ENCODE peak calls at places on chromosome 1, in ten cellular contexts. Q, K, D, W, M, J, L, O, P and F are unnamed samples.

GRCh38 chr1:92599184-92599583 is 112.5 kb upstream of the GFI1 start:
- DNase-seq in Q (no peak), K (no peak), D (peak), W (no peak), M (no peak), J (peak), L (peak), O (no peak), P (no peak), F (peak)

GRCh38 chr1:156709743-156710489 is 4.5 kb upstream of the CRABP2 start:
- DNase-seq in Q (peak), K (no peak), D (peak), W (no peak), M (no peak), J (no peak), L (peak), O (no peak), P (no peak), F (peak)

GRCh38 chr1:224114787-224115175 is 870 bp downstream of the FBXO28 start:
- DNase-seq in Q (no peak), K (peak), D (peak), W (no peak), M (no peak), J (no peak), L (no peak), O (no peak), P (no peak), F (no peak)

GRCh38 chr1:214582289-214582891 is 20.6 kb upstream of the CENPF start:
- DNase-seq in Q (no peak), K (no peak), D (no peak), W (no peak), M (no peak), J (no peak), L (no peak), O (no peak), P (no peak), F (no peak)

GRCh38 chr1:232776526-232776925 is 28.7 kb upstream of the MAP10 start:
- DNase-seq in Q (no peak), K (no peak), D (no peak), W (no peak), M (no peak), J (no peak), L (no peak), O (no peak), P (no peak), F (no peak)

GRCh38 chr1:44842763-44843655 is at the start of gene PTCH2:
- DNase-seq in Q (peak), K (peak), D (peak), W (no peak), M (peak), J (no peak), L (peak), O (no peak), P (peak), F (peak)

GRCh38 chr1:65174585-65174984 is 26.6 kb downstream of the AK4 start:
- DNase-seq in Q (no peak), K (no peak), D (peak), W (no peak), M (peak), J (peak), L (no peak), O (peak), P (no peak), F (no peak)

GRCh38 chr1:197093226-197093887 is 26.3 kb upstream of the F13B start:
- DNase-seq in Q (no peak), K (no peak), D (no peak), W (no peak), M (no peak), J (no peak), L (no peak), O (no peak), P (no peak), F (no peak)

GRCh38 chr1:108541856-108542255 is 18.0 kb upstream of the EEIG2 start:
- DNase-seq in Q (no peak), K (no peak), D (no peak), W (no peak), M (no peak), J (no peak), L (no peak), O (no peak), P (no peak), F (no peak)

GRCh38 chr1:18107671-18108312 is at the start of gene IGSF21:
- DNase-seq in Q (no peak), K (no peak), D (no peak), W (no peak), M (no peak), J (no peak), L (no peak), O (no peak), P (no peak), F (no peak)

GRCh38 chr1:215156232-215156631 is 73.7 kb downstream of the KCNK2 start:
- DNase-seq in Q (no peak), K (no peak), D (peak), W (no peak), M (no peak), J (peak), L (no peak), O (peak), P (no peak), F (no peak)

GRCh38 chr1:111802110-111802509 is 46.4 kb downstream of the DDX20 start:
- DNase-seq in Q (no peak), K (no peak), D (no peak), W (no peak), M (no peak), J (no peak), L (no peak), O (no peak), P (no peak), F (no peak)

GRCh38 chr1:42418516-42418915 is 37.3 kb downstream of the ZMYND12 start:
- DNase-seq in Q (no peak), K (no peak), D (no peak), W (no peak), M (no peak), J (no peak), L (no peak), O (no peak), P (no peak), F (no peak)

GRCh38 chr1:205492201-205492667 is 12.2 kb upstream of the CDK18 start:
- DNase-seq in Q (peak), K (no peak), D (no peak), W (no peak), M (no peak), J (no peak), L (no peak), O (no peak), P (no peak), F (peak)

GRCh38 chr1:222466150-222466865 is 81.6 kb downstream of the HHIPL2 start:
- DNase-seq in Q (no peak), K (no peak), D (no peak), W (no peak), M (no peak), J (no peak), L (no peak), O (no peak), P (no peak), F (no peak)

GRCh38 chr1:24379733-24380315 is 33.8 kb downstream of the STPG1 start:
- DNase-seq in Q (no peak), K (no peak), D (peak), W (no peak), M (no peak), J (no peak), L (no peak), O (no peak), P (no peak), F (no peak)

GRCh38 chr1:11473635-11474034 is 5.3 kb upstream of the DISP3 start:
- DNase-seq in Q (no peak), K (no peak), D (peak), W (no peak), M (no peak), J (no peak), L (no peak), O (no peak), P (peak), F (no peak)

GRCh38 chr1:51636765-51637522 is 20.1 kb downstream of the OSBPL9 start:
- DNase-seq in Q (no peak), K (no peak), D (peak), W (no peak), M (peak), J (no peak), L (peak), O (peak), P (no peak), F (no peak)

GRCh38 chr1:165367375-165367993 is 11.0 kb upstream of the LMX1A start:
- DNase-seq in Q (peak), K (peak), D (peak), W (peak), M (no peak), J (peak), L (peak), O (peak), P (peak), F (peak)

GRCh38 chr1:234755449-234755863 is 145.5 kb upstream of the IRF2BP2 start:
- DNase-seq in Q (peak), K (no peak), D (peak), W (no peak), M (peak), J (no peak), L (no peak), O (peak), P (no peak), F (no peak)

GRCh38 chr1:202505356-202505755 is 156.9 kb downstream of the PPP1R12B start:
- DNase-seq in Q (no peak), K (no peak), D (peak), W (no peak), M (peak), J (peak), L (no peak), O (peak), P (no peak), F (no peak)

GRCh38 chr1:153178922-153179321 is 24.3 kb upstream of the LELP1 start:
- DNase-seq in Q (no peak), K (no peak), D (no peak), W (no peak), M (no peak), J (no peak), L (no peak), O (no peak), P (no peak), F (no peak)

GRCh38 chr1:154998818-154999650 is 3.6 kb upstream of the ZBTB7B start:
- DNase-seq in Q (no peak), K (peak), D (peak), W (peak), M (no peak), J (peak), L (peak), O (no peak), P (peak), F (no peak)

GRCh38 chr1:88983791-88984552 is 8.5 kb downstream of the KYAT3 start:
- DNase-seq in Q (no peak), K (no peak), D (peak), W (no peak), M (no peak), J (peak), L (peak), O (peak), P (peak), F (peak)

GRCh38 chr1:193697105-193697762 is 510.8 kb upstream of the B3GALT2 start:
- DNase-seq in Q (no peak), K (no peak), D (no peak), W (no peak), M (no peak), J (no peak), L (peak), O (no peak), P (no peak), F (no peak)

GRCh38 chr1:235073331-235073967 is 55.2 kb downstream of the TOMM20 start:
- DNase-seq in Q (no peak), K (no peak), D (no peak), W (no peak), M (no peak), J (no peak), L (peak), O (no peak), P (no peak), F (no peak)

GRCh38 chr1:197327776-197328364 is 59.8 kb downstream of the CRB1 start:
- DNase-seq in Q (no peak), K (no peak), D (peak), W (no peak), M (no peak), J (no peak), L (peak), O (no peak), P (no peak), F (no peak)

GRCh38 chr1:23423415-23424170 is 955 bp downstream of the TCEA3 start:
- DNase-seq in Q (no peak), K (no peak), D (no peak), W (no peak), M (no peak), J (no peak), L (no peak), O (no peak), P (no peak), F (no peak)

GRCh38 chr1:208551609-208552008 is 307.4 kb upstream of the PLXNA2 start:
- DNase-seq in Q (no peak), K (no peak), D (no peak), W (no peak), M (no peak), J (no peak), L (no peak), O (no peak), P (no peak), F (no peak)

GRCh38 chr1:78668427-78668826 is 18.8 kb downstream of the IFI44 start:
- DNase-seq in Q (no peak), K (no peak), D (no peak), W (no peak), M (no peak), J (no peak), L (no peak), O (no peak), P (no peak), F (no peak)